ENCODE peak calls at places on chromosomes 13 and 19, in ten cellular contexts. B, L, S, Y, T, C, Q, H, V and G are unnamed samples.

GRCh38 chr13:109803822-109804221 is 17.4 kb upstream of the IRS2 start:
- DNase-seq in Y (no peak), L (no peak), S (no peak), V (no peak), Q (no peak), H (no peak), C (no peak), T (no peak), B (no peak), G (no peak)

GRCh38 chr19:19597809-19598306 is 20.6 kb downstream of the PBX4 start:
- DNase-seq in H (no peak), V (no peak), C (no peak), B (no peak), S (no peak), Y (peak; percentile 61), Q (no peak), L (no peak), T (peak; percentile 22), G (no peak)

GRCh38 chr19:15124572-15125231 is 17.5 kb downstream of the SYDE1 start:
- DNase-seq in S (no peak), H (no peak), B (peak; percentile 61), Y (no peak), L (no peak), Q (no peak), V (no peak), T (no peak), C (peak; percentile 91), G (peak; percentile 15)

GRCh38 chr13:24489721-24490120 is 22.9 kb downstream of the PARP4 start:
- DNase-seq in L (no peak), S (no peak), Q (no peak), C (no peak), H (peak; percentile 87), B (no peak), Y (no peak), T (no peak), V (no peak), G (no peak)

GRCh38 chr13:22757530-22758120 is 423.2 kb upstream of the SGCG start:
- DNase-seq in L (no peak), V (no peak), C (no peak), Y (no peak), S (no peak), T (no peak), B (no peak), H (peak; percentile 38), Q (no peak), G (no peak)

GRCh38 chr19:17041994-17042393 is 15.4 kb upstream of the CPAMD8 start:
- DNase-seq in Y (no peak), C (no peak), T (no peak), V (no peak), H (no peak), S (peak; percentile 54), B (no peak), Q (no peak), L (no peak), G (no peak)

GRCh38 chr19:58563034-58563573 is 4.7 kb upstream of the UBE2M start:
- DNase-seq in C (peak; percentile 81), Y (no peak), L (no peak), S (no peak), H (no peak), Q (no peak), V (no peak), B (peak; percentile 75), T (no peak), G (no peak)

GRCh38 chr13:30907167-30907761 is 1.2 kb downstream of the MEDAG start:
- DNase-seq in C (no peak), T (no peak), B (no peak), H (peak; percentile 89), Y (no peak), L (no peak), V (peak; percentile 25), Q (no peak), S (no peak), G (no peak)

GRCh38 chr13:77516342-77516789 is 19.1 kb upstream of the SCEL start:
- DNase-seq in Q (no peak), S (no peak), T (no peak), H (no peak), C (no peak), V (no peak), L (no peak), Y (no peak), B (no peak), G (no peak)

GRCh38 chr19:45952341-45952690 is 21.3 kb downstream of the NOVA2 start:
- DNase-seq in Y (no peak), B (no peak), S (no peak), L (no peak), H (no peak), T (no peak), V (no peak), C (no peak), Q (no peak), G (no peak)

GRCh38 chr13:78602561-78603239 is 652 bp downstream of the POU4F1 start:
- DNase-seq in L (no peak), H (peak; percentile 63), Q (no peak), S (no peak), T (no peak), C (peak; percentile 66), B (no peak), V (no peak), Y (no peak), G (no peak)

GRCh38 chr19:9847087-9847671 is 12.1 kb downstream of the PIN1 start:
- DNase-seq in Q (no peak), V (peak; percentile 83), T (no peak), L (peak; percentile 69), C (peak; percentile 85), B (peak; percentile 67), S (no peak), H (no peak), Y (no peak), G (peak; percentile 50)

GRCh38 chr13:91319996-91320395 is 27.5 kb upstream of the MIR17HG start:
- DNase-seq in B (no peak), Q (no peak), Y (no peak), C (no peak), T (no peak), H (no peak), V (no peak), S (no peak), L (no peak), G (no peak)

DNA sequence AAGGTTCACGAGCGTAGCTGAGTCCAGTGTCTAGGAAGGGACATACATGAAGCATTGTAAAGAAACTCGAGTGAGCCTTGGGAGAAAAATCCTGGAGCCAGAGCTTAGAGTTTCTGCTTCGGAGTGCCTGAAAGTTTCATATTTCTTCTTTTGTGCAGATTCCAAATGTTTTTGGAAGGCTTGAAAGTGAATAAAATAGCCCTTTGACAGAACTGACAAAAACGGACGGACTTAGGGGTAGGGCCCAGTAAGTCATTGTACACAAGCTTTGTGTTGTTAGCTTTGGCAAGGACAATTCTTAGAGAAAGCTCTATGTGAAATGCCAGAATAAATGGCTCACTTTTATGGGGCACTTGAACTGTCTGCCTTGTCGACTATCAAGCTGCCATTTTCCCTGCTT is 2.7 kb downstream of the RNF113B start:
- DNase-seq in S (no peak), H (no peak), B (no peak), C (no peak), Q (no peak), L (no peak), T (no peak), V (no peak), Y (no peak), G (no peak)
- H3K27ac ChIP-seq in S (no peak overlapping the region), H (no peak overlapping the region), B (no peak overlapping the region), C (no peak overlapping the region), Q (peak overlapping the region; percentile 11), L (peak overlapping the region; percentile 77), T (no peak overlapping the region), V (peak overlapping the region; percentile 92), Y (no peak overlapping the region), G (peak overlapping the region; percentile 60)

GRCh38 chr19:18173054-18173571 is 500 bp upstream of the IFI30 start:
- DNase-seq in Q (no peak), T (no peak), H (no peak), S (no peak), Y (no peak), B (peak; percentile 80), C (peak; percentile 87), L (peak; percentile 40), V (no peak), G (no peak)
- H3K4me3 ChIP-seq in Q (peak overlapping the region; percentile 74), T (peak overlapping the region; percentile 58), H (peak overlapping the region; percentile 45), S (peak overlapping the region; percentile 52), Y (peak overlapping the region; percentile 81), B (peak overlapping the region; percentile 79), C (no peak overlapping the region), L (peak overlapping the region; percentile 53), V (no peak overlapping the region), G (peak overlapping the region; percentile 56)

DNA sequence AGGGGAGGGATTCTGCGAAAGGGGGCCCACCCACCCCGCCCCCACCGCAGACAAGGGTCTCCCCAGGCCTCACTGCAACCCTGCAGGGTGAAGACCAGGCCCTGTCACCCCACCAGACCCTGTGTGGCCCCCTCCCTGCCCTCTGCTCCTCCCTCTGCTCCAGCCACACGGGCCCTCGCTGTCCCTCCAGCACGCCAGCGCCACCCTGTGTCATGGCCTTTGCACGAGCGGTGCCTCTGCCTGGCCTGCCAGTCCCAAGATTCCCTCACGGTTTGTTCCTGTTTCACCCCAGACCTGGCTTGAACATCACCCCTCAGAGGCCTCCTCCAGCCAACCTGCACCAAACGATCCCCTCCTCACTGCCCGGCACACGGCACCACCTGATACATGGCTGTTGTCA is 27.3 kb downstream of the PIP5K1C start:
- DNase-seq in C (no peak), T (no peak), Y (no peak), L (no peak), S (no peak), Q (no peak), B (no peak), H (no peak), V (peak; percentile 33), G (no peak)
- H3K27ac ChIP-seq in C (no peak overlapping the region), T (no peak overlapping the region), Y (no peak overlapping the region), L (peak overlapping the region; percentile 98), S (peak overlapping the region; percentile 94), Q (peak overlapping the region; percentile 98), B (no peak overlapping the region), H (no peak overlapping the region), V (no peak overlapping the region), G (peak overlapping the region; percentile 86)

GRCh38 chr19:6664916-6665315 is 5.0 kb downstream of the TNFSF14 start:
- DNase-seq in C (no peak), S (no peak), Y (no peak), T (no peak), B (no peak), H (no peak), V (no peak), L (no peak), Q (no peak), G (no peak)

GRCh38 chr19:6662692-6663091 is 7.3 kb downstream of the TNFSF14 start:
- DNase-seq in V (peak; percentile 52), Q (no peak), T (no peak), H (no peak), C (peak; percentile 15), B (no peak), Y (no peak), L (no peak), S (no peak), G (no peak)

GRCh38 chr19:6663236-6664187 is 6.4 kb downstream of the TNFSF14 start:
- DNase-seq in T (no peak), H (no peak), B (no peak), Y (peak; percentile 35), L (no peak), V (no peak), Q (no peak), C (no peak), S (no peak), G (no peak)

DNA sequence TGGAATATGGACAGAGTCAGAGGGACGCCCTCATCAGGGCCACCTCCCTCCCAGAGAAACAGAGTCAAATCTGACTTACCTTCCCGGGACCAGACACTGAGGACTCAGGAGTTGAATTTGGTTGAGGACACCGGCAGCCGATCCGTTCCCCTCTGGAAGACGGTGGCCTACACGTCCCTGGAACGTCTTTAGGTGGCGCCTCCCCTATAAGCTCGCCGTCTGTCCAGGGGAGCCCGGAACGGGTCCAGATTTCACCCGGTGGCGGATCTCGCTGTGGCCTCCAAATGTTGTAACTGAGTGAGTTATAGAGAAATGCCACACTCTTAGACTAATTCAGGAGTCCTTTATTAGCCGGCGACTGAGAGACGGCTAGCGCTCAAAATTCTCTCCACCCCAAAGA is 9.0 kb downstream of the TNFSF14 start:
- DNase-seq in B (no peak), Q (no peak), L (no peak), T (no peak), S (no peak), Y (no peak), H (no peak), V (no peak), C (no peak), G (no peak)
- H3K4me3 ChIP-seq in B (no peak overlapping the region), Q (no peak overlapping the region), L (no peak overlapping the region), T (no peak overlapping the region), S (no peak overlapping the region), Y (no peak overlapping the region), H (no peak overlapping the region), V (peak overlapping the region; percentile 83), C (no peak overlapping the region), G (no peak overlapping the region)